ENCODE peak calls at places on chromosomes 11 and 22, in four cellular contexts. Y is WERI-Rb-1, X is tibial nerve, W is brain microvascular endothelial cell. F is an unnamed sample.

GRCh38 chr22:46089426-46090041 is 60.8 kb upstream of the PPARA start:
- DNase-seq in Y (no peak), X (no peak), W (no peak), F (no peak)

GRCh38 chr22:39090426-39091064 is 6.5 kb upstream of the APOBEC3H start:
- DNase-seq in Y (no peak), X (no peak), W (no peak), F (no peak)

GRCh38 chr22:23862103-23862502 is 4.4 kb downstream of the SLC2A11 start:
- DNase-seq in Y (peak; percentile 73), X (no peak), W (peak; percentile 34), F (no peak)

GRCh38 chr11:131606936-131607335 is 236.5 kb downstream of the NTM start:
- DNase-seq in Y (no peak), X (no peak), W (no peak), F (no peak)

GRCh38 chr11:96196074-96196787 is 146.8 kb downstream of the MAML2 start:
- DNase-seq in Y (no peak), X (no peak), W (no peak), F (no peak)

GRCh38 chr11:93128574-93128973 is 69.2 kb downstream of the SLC36A4 start:
- DNase-seq in Y (no peak), X (no peak), W (no peak), F (no peak)

GRCh38 chr22:47094861-47095330 is 332.4 kb downstream of the TBC1D22A start:
- DNase-seq in Y (no peak), X (no peak), W (peak; percentile 7), F (peak; percentile 44)

GRCh38 chr11:2928605-2929510 is at the start of gene PHLDA2:
- DNase-seq in Y (peak; percentile 37), X (no peak), W (peak; percentile 59), F (no peak)

GRCh38 chr22:25054943-25055511 is 102.5 kb downstream of the KIAA1671 start:
- DNase-seq in Y (no peak), X (peak; percentile 74), W (no peak), F (no peak)

GRCh38 chr11:10310301-10310841 is 5.5 kb downstream of the ADM start:
- DNase-seq in Y (no peak), X (no peak), W (peak; percentile 22), F (no peak)

GRCh38 chr11:96486890-96487633 is 97.2 kb downstream of the JRKL start:
- DNase-seq in Y (peak; percentile 24), X (no peak), W (peak; percentile 40), F (no peak)

GRCh38 chr22:40855960-40856512 is 403 bp downstream of the ST13 start:
- DNase-seq in Y (no peak), X (peak; percentile 22), W (peak; percentile 23), F (no peak)

GRCh38 chr11:13216019-13217006 is 61.3 kb upstream of the BMAL1 start:
- DNase-seq in Y (no peak), X (no peak), W (peak; percentile 97), F (peak; percentile 94)

GRCh38 chr22:21775061-21775460 is 39.5 kb upstream of the YPEL1 start:
- DNase-seq in Y (no peak), X (no peak), W (no peak), F (no peak)

GRCh38 chr11:2778630-2779498 is 79.1 kb upstream of the KCNQ1OT1 start:
- DNase-seq in Y (peak; percentile 14), X (peak; percentile 42), W (peak; percentile 27), F (peak; percentile 86)

GRCh38 chr22:37304595-37305343 is 22.5 kb downstream of the CYTH4 start:
- DNase-seq in Y (no peak), X (no peak), W (peak; percentile 69), F (no peak)

GRCh38 chr11:33633251-33634003 is 67.2 kb downstream of the C11orf91 start:
- DNase-seq in Y (no peak), X (no peak), W (peak; percentile 62), F (no peak)

GRCh38 chr11:74470526-74470925 is 3.2 kb upstream of the KCNE3 start:
- DNase-seq in Y (no peak), X (no peak), W (no peak), F (no peak)

GRCh38 chr22:22178992-22179391 is 65.6 kb upstream of the VPREB1 start:
- DNase-seq in Y (no peak), X (no peak), W (no peak), F (no peak)

GRCh38 chr11:71488086-71488967 is 35.3 kb downstream of the NADSYN1 start:
- DNase-seq in Y (no peak), X (no peak), W (peak; percentile 52), F (peak; percentile 6)

GRCh38 chr11:95451682-95452081 is 220.7 kb upstream of the SESN3 start:
- DNase-seq in Y (no peak), X (no peak), W (peak; percentile 80), F (no peak)

GRCh38 chr11:46120711-46121327 is 435 bp downstream of the PHF21A start:
- DNase-seq in Y (peak; percentile 57), X (peak; percentile 28), W (peak; percentile 49), F (no peak)

GRCh38 chr11:77658213-77659013 is 20.8 kb upstream of the CLNS1A start:
- DNase-seq in Y (no peak), X (no peak), W (no peak), F (no peak)

GRCh38 chr22:27327981-27328721 is 473.4 kb downstream of the MN1 start:
- DNase-seq in Y (no peak), X (no peak), W (no peak), F (no peak)

GRCh38 chr11:75283391-75283931 is 42.9 kb downstream of the TPBGL start:
- DNase-seq in Y (no peak), X (no peak), W (no peak), F (no peak)

GRCh38 chr11:2742611-2743426 is 43.0 kb upstream of the KCNQ1OT1 start:
- DNase-seq in Y (peak; percentile 1), X (no peak), W (no peak), F (no peak)

GRCh38 chr11:114310095-114310494 is 13.9 kb downstream of the NNMT start:
- DNase-seq in Y (no peak), X (no peak), W (no peak), F (no peak)

GRCh38 chr22:21589415-21589814 is 21.9 kb downstream of the UBE2L3 start:
- DNase-seq in Y (no peak), X (no peak), W (no peak), F (no peak)

GRCh38 chr11:12692238-12693074 is 18.2 kb downstream of the TEAD1 start:
- DNase-seq in Y (peak; percentile 73), X (peak; percentile 82), W (peak; percentile 90), F (peak; percentile 96)

GRCh38 chr11:94128171-94128745 is 383 bp upstream of the PANX1 start:
- DNase-seq in Y (no peak), X (peak; percentile 42), W (no peak), F (no peak)

GRCh38 chr11:115409116-115409663 is 95.0 kb downstream of the CADM1 start:
- DNase-seq in Y (no peak), X (no peak), W (no peak), F (no peak)

GRCh38 chr22:44298331-44299087 is 14.2 kb downstream of the SHISAL1 start:
- DNase-seq in Y (no peak), X (no peak), W (no peak), F (no peak)

GRCh38 chr11:67298786-67299185 is 4.5 kb upstream of the SSH3 start:
- DNase-seq in Y (no peak), X (no peak), W (no peak), F (no peak)

GRCh38 chr11:58494096-58494495 is 13.8 kb downstream of the OR5B21 start:
- DNase-seq in Y (no peak), X (no peak), W (no peak), F (no peak)

GRCh38 chr11:19524171-19524671 is 188.4 kb upstream of the NAV2 start:
- DNase-seq in Y (no peak), X (no peak), W (peak; percentile 1), F (no peak)

GRCh38 chr11:62193954-62194353 is 3.9 kb downstream of the SCGB1D1 start:
- DNase-seq in Y (no peak), X (no peak), W (no peak), F (no peak)

DNA sequence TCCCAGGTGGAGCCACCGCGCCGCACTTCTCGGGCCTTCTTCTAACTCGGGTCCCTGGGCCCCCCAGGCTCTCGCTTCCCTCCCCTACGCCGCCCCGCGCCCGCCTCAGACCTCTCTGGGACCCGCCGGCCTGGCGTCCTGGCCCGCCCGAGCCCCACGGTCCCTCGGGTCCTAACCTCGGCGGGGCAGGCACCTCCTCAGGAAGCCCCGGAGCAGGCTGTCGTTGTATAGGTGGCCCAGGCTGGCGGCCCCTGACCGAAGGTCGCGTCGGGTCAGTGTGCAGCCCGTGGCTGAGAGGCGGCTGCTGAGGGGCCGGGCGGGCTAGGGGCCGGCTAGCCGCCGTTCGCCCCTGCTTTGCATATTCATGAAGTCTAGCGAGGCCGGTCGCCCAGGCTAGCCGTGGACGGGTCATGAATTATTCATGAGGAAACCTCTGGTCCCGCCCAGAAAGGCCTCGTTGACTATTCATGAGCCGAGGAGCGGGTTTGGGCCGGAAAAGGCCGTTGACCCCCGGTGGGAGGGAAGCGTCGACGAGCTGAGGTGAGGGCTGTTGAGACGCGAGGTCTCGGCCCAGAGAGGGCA is at the start of gene HORMAD2:
- DNase-seq in Y (no peak), X (no peak), W (peak; percentile 40), F (peak; percentile 52)
- H3K4me3 ChIP-seq in Y (no peak within 1 kb of the TSS), X (peak within 1 kb of the TSS; percentile 24), W (peak within 1 kb of the TSS; percentile 51), F (peak within 1 kb of the TSS; percentile 55)

GRCh38 chr22:30634477-30635233 is 926 bp upstream of the SLC35E4 start:
- DNase-seq in Y (peak; percentile 92), X (peak; percentile 86), W (peak; percentile 83), F (no peak)

GRCh38 chr22:30636226-30637077 is 871 bp downstream of the SLC35E4 start:
- DNase-seq in Y (no peak), X (no peak), W (no peak), F (no peak)

GRCh38 chr22:30640361-30640760 is 4.8 kb downstream of the SLC35E4 start:
- DNase-seq in Y (no peak), X (no peak), W (no peak), F (no peak)

GRCh38 chr22:30637701-30638114 is 2.1 kb downstream of the SLC35E4 start:
- DNase-seq in Y (no peak), X (no peak), W (no peak), F (no peak)

GRCh38 chr22:30635273-30636225 is at the start of gene SLC35E4:
- DNase-seq in Y (peak; percentile 95), X (peak; percentile 96), W (peak; percentile 76), F (no peak)
- TF ChIP-seq CTCF in Y (peak; percentile 33), X (no peak), W (peak; percentile 60), F (no peak)

GRCh38 chr11:100686476-100686875 is 612 bp upstream of the ARHGAP42 start:
- DNase-seq in Y (no peak), X (no peak), W (no peak), F (no peak)
- H3K4me3 ChIP-seq in Y (peak overlapping the region; percentile 76), X (peak overlapping the region; percentile 65), W (peak overlapping the region; percentile 81), F (peak overlapping the region; percentile 86)

DNA sequence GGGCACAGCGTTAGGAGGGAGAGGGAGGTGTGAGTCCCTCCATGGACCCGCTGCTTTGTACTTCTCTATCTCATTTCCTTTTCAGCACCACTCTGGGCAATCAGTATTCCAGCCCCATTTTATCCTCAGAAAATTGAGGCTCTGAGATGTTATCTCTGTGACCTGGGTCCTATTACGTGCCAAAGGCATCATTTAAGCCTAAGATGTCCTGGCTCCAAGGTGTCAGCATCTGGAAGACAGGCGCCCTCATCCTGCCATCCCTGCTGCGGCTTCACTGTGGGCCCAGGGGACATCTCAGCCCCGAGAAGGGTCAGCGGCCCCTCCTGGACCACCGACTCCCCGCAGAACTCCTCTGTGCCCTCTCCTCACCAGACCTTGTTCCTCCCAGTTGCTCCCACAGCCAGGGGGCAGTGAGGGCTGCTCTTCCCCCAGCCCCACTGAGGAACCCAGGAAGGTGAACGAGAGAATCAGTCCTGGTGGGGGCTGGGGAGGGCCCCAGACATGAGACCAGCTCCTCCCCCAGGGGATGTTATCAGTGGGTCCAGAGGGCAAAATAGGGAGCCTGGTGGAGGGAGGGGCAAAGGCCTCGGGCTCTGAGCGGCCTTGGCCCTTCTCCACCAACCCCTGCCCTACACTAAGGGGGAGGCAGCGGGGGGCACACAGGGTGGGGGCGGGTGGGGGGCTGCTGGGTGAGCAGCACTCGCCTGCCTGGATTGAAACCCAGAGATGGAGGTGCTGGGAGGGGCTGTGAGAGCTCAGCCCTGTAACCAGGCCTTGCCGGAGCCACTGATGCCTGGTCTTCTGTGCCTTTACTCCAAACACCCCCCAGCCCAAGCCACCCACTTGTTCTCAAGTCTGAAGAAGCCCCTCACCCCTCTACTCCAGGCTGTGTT is 829 bp upstream of the APOC3 start:
- DNase-seq in Y (no peak), X (no peak), W (no peak), F (no peak)
- TF ChIP-seq CTCF in Y (no peak), X (no peak), W (no peak), F (no peak)